ENCODE peak calls at places on chromosomes 5 and 9, in eight cellular contexts. One of them, this sample, is unnamed.

GRCh38 chr9:27499481-27499880 is 24.6 kb upstream of the IFNK start:
- DNase-seq in A549: peak; percentile 11
- DNase-seq in glutamatergic neuron: no peak
- DNase-seq in AG09309: no peak
- DNase-seq in HCT116: no peak
- DNase-seq in adrenal gland: no peak
- DNase-seq in left lung: no peak
- DNase-seq in activated B cell treated with CpG ODN at 0.5 μM for 24 hours: no peak
- DNase-seq in this sample: no peak

GRCh38 chr5:157252741-157253465 is 13.0 kb upstream of the CYFIP2 start:
- DNase-seq in A549: no peak
- DNase-seq in glutamatergic neuron: no peak
- DNase-seq in AG09309: peak; percentile 10
- DNase-seq in adrenal gland: no peak
- DNase-seq in activated B cell treated with CpG ODN at 0.5 μM for 24 hours: no peak
- DNase-seq in HCT116: no peak
- DNase-seq in left lung: no peak
- DNase-seq in this sample: no peak

GRCh38 chr5:19734706-19735240 is 253.2 kb downstream of the CDH18 start:
- DNase-seq in A549: no peak
- DNase-seq in left lung: no peak
- DNase-seq in glutamatergic neuron: no peak
- DNase-seq in activated B cell treated with CpG ODN at 0.5 μM for 24 hours: no peak
- DNase-seq in adrenal gland: no peak
- DNase-seq in AG09309: no peak
- DNase-seq in HCT116: no peak
- DNase-seq in this sample: no peak

GRCh38 chr5:56349461-56349860 is 116.3 kb upstream of the ANKRD55 start:
- DNase-seq in adrenal gland: no peak
- DNase-seq in AG09309: no peak
- DNase-seq in glutamatergic neuron: no peak
- DNase-seq in A549: no peak
- DNase-seq in HCT116: no peak
- DNase-seq in left lung: no peak
- DNase-seq in activated B cell treated with CpG ODN at 0.5 μM for 24 hours: no peak
- DNase-seq in this sample: no peak

GRCh38 chr9:132087438-132088030 is 7.9 kb upstream of the MED27 start:
- DNase-seq in left lung: no peak
- DNase-seq in glutamatergic neuron: no peak
- DNase-seq in HCT116: no peak
- DNase-seq in adrenal gland: no peak
- DNase-seq in activated B cell treated with CpG ODN at 0.5 μM for 24 hours: no peak
- DNase-seq in A549: no peak
- DNase-seq in AG09309: no peak
- DNase-seq in this sample: no peak

GRCh38 chr5:122846051-122846567 is 696 bp downstream of the SNX24 start:
- DNase-seq in A549: peak; percentile 39
- DNase-seq in left lung: no peak
- DNase-seq in glutamatergic neuron: no peak
- DNase-seq in HCT116: no peak
- DNase-seq in AG09309: no peak
- DNase-seq in adrenal gland: no peak
- DNase-seq in activated B cell treated with CpG ODN at 0.5 μM for 24 hours: no peak
- DNase-seq in this sample: no peak

GRCh38 chr5:150576449-150576949 is 64.0 kb upstream of the SYNPO start:
- DNase-seq in A549: no peak
- DNase-seq in AG09309: no peak
- DNase-seq in HCT116: no peak
- DNase-seq in adrenal gland: no peak
- DNase-seq in glutamatergic neuron: no peak
- DNase-seq in activated B cell treated with CpG ODN at 0.5 μM for 24 hours: no peak
- DNase-seq in left lung: no peak
- DNase-seq in this sample: no peak

GRCh38 chr5:130237721-130238120 is 333.5 kb downstream of the CHSY3 start:
- DNase-seq in A549: no peak
- DNase-seq in AG09309: no peak
- DNase-seq in activated B cell treated with CpG ODN at 0.5 μM for 24 hours: no peak
- DNase-seq in glutamatergic neuron: no peak
- DNase-seq in left lung: no peak
- DNase-seq in HCT116: no peak
- DNase-seq in adrenal gland: no peak
- DNase-seq in this sample: no peak

GRCh38 chr5:95471447-95471846 is 80.3 kb downstream of the FAM81B start:
- DNase-seq in HCT116: no peak
- DNase-seq in A549: no peak
- DNase-seq in adrenal gland: no peak
- DNase-seq in AG09309: no peak
- DNase-seq in activated B cell treated with CpG ODN at 0.5 μM for 24 hours: no peak
- DNase-seq in glutamatergic neuron: no peak
- DNase-seq in left lung: peak; percentile 16
- DNase-seq in this sample: no peak

DNA sequence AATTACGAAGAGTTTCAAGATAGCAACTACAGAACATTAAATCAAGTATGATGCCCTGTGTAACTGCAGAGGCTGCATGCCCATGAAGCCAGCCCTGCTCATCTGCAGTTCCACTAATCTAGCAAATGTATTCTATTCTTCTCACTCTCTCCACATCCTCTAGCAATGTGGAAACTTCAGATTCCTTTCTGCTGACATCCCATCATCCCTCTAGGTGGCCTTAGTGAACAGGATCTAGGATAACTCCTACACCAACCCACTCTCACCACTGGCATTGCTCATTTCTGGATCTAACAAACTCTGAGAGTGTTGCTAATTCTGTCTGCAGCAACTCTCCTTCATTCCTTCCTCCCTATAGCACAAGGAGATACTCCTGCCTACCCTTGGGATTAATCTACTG is 80.8 kb downstream of the FAM81B start:
- DNase-seq in A549: no peak
- DNase-seq in adrenal gland: no peak
- DNase-seq in AG09309: peak; percentile 21
- DNase-seq in HCT116: no peak
- DNase-seq in activated B cell treated with CpG ODN at 0.5 μM for 24 hours: no peak
- DNase-seq in glutamatergic neuron: no peak
- DNase-seq in left lung: no peak
- DNase-seq in this sample: no peak
- TF ChIP-seq CTCF in A549: no peak
- TF ChIP-seq CTCF in adrenal gland: no peak
- TF ChIP-seq CTCF in AG09309: peak; percentile 17
- TF ChIP-seq CTCF in HCT116: no peak
- TF ChIP-seq CTCF in activated B cell treated with CpG ODN at 0.5 μM for 24 hours: no peak
- TF ChIP-seq CTCF in glutamatergic neuron: no peak
- TF ChIP-seq CTCF in left lung: no peak
- TF ChIP-seq CTCF in this sample: no peak

GRCh38 chr9:96230002-96230401 is 72.0 kb downstream of the HSD17B3 start:
- DNase-seq in A549: no peak
- DNase-seq in adrenal gland: no peak
- DNase-seq in glutamatergic neuron: no peak
- DNase-seq in AG09309: no peak
- DNase-seq in left lung: no peak
- DNase-seq in activated B cell treated with CpG ODN at 0.5 μM for 24 hours: no peak
- DNase-seq in HCT116: no peak
- DNase-seq in this sample: no peak
- TF ChIP-seq CTCF in A549: no peak
- TF ChIP-seq CTCF in adrenal gland: no peak
- TF ChIP-seq CTCF in glutamatergic neuron: no peak
- TF ChIP-seq CTCF in AG09309: no peak
- TF ChIP-seq CTCF in left lung: no peak
- TF ChIP-seq CTCF in activated B cell treated with CpG ODN at 0.5 μM for 24 hours: no peak
- TF ChIP-seq CTCF in HCT116: peak; percentile 28
- TF ChIP-seq CTCF in this sample: no peak

GRCh38 chr5:6712136-6712581 is 1.1 kb upstream of the TENT4A start:
- DNase-seq in left lung: peak; percentile 88
- DNase-seq in activated B cell treated with CpG ODN at 0.5 μM for 24 hours: peak; percentile 55
- DNase-seq in glutamatergic neuron: peak; percentile 61
- DNase-seq in adrenal gland: peak; percentile 63
- DNase-seq in HCT116: no peak
- DNase-seq in AG09309: no peak
- DNase-seq in A549: peak; percentile 49
- DNase-seq in this sample: no peak
- TF ChIP-seq CTCF in left lung: no peak
- TF ChIP-seq CTCF in activated B cell treated with CpG ODN at 0.5 μM for 24 hours: no peak
- TF ChIP-seq CTCF in glutamatergic neuron: no peak
- TF ChIP-seq CTCF in adrenal gland: no peak
- TF ChIP-seq CTCF in HCT116: peak; percentile 27
- TF ChIP-seq CTCF in AG09309: peak; percentile 8
- TF ChIP-seq CTCF in A549: no peak
- TF ChIP-seq CTCF in this sample: no peak

GRCh38 chr9:119859128-119859527 is 489.9 kb upstream of the BRINP1 start:
- DNase-seq in AG09309: no peak
- DNase-seq in glutamatergic neuron: no peak
- DNase-seq in activated B cell treated with CpG ODN at 0.5 μM for 24 hours: no peak
- DNase-seq in left lung: no peak
- DNase-seq in adrenal gland: no peak
- DNase-seq in A549: no peak
- DNase-seq in HCT116: no peak
- DNase-seq in this sample: no peak

DNA sequence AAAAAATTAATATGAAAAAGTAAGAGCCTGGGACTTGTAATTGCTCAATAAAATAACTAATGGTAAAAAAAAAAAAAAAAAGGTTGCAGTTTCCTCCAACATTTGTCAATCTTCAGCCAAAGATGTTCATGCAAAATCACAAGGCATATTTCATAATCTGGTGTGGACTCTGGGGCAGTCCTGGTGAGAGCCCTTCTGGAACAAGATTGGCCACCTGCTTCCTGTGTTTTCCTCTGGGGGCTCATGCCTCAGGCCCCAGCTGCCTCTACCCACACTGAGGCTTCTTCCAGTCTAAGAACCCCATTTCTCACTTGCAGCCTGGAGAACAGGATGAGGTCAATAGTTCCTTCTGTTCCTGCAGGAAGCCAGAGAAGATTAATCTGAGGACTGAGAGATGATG is 492.6 kb upstream of the BRINP1 start:
- DNase-seq in activated B cell treated with CpG ODN at 0.5 μM for 24 hours: no peak
- DNase-seq in HCT116: no peak
- DNase-seq in adrenal gland: peak; percentile 19
- DNase-seq in left lung: no peak
- DNase-seq in glutamatergic neuron: no peak
- DNase-seq in A549: no peak
- DNase-seq in AG09309: no peak
- DNase-seq in this sample: no peak
- TF ChIP-seq CTCF in activated B cell treated with CpG ODN at 0.5 μM for 24 hours: no peak
- TF ChIP-seq CTCF in HCT116: no peak
- TF ChIP-seq CTCF in adrenal gland: no peak
- TF ChIP-seq CTCF in left lung: no peak
- TF ChIP-seq CTCF in glutamatergic neuron: no peak
- TF ChIP-seq CTCF in A549: no peak
- TF ChIP-seq CTCF in AG09309: no peak
- TF ChIP-seq CTCF in this sample: no peak

GRCh38 chr5:132800545-132800944 is 12.6 kb upstream of the SOWAHA start:
- DNase-seq in glutamatergic neuron: no peak
- DNase-seq in activated B cell treated with CpG ODN at 0.5 μM for 24 hours: no peak
- DNase-seq in A549: no peak
- DNase-seq in left lung: no peak
- DNase-seq in HCT116: no peak
- DNase-seq in AG09309: no peak
- DNase-seq in adrenal gland: no peak
- DNase-seq in this sample: no peak
- TF ChIP-seq CTCF in glutamatergic neuron: no peak
- TF ChIP-seq CTCF in activated B cell treated with CpG ODN at 0.5 μM for 24 hours: no peak
- TF ChIP-seq CTCF in A549: no peak
- TF ChIP-seq CTCF in left lung: no peak
- TF ChIP-seq CTCF in HCT116: no peak
- TF ChIP-seq CTCF in AG09309: no peak
- TF ChIP-seq CTCF in adrenal gland: no peak
- TF ChIP-seq CTCF in this sample: no peak

GRCh38 chr5:142716963-142717362 is 31.1 kb upstream of the FGF1 start:
- DNase-seq in glutamatergic neuron: peak; percentile 70
- DNase-seq in activated B cell treated with CpG ODN at 0.5 μM for 24 hours: no peak
- DNase-seq in left lung: no peak
- DNase-seq in A549: peak; percentile 46
- DNase-seq in AG09309: no peak
- DNase-seq in HCT116: peak; percentile 47
- DNase-seq in adrenal gland: peak; percentile 42
- DNase-seq in this sample: no peak
- TF ChIP-seq CTCF in glutamatergic neuron: no peak
- TF ChIP-seq CTCF in activated B cell treated with CpG ODN at 0.5 μM for 24 hours: no peak
- TF ChIP-seq CTCF in left lung: no peak
- TF ChIP-seq CTCF in A549: no peak
- TF ChIP-seq CTCF in AG09309: peak; percentile 76
- TF ChIP-seq CTCF in HCT116: peak; percentile 65
- TF ChIP-seq CTCF in adrenal gland: peak; percentile 20
- TF ChIP-seq CTCF in this sample: peak; percentile 9

DNA sequence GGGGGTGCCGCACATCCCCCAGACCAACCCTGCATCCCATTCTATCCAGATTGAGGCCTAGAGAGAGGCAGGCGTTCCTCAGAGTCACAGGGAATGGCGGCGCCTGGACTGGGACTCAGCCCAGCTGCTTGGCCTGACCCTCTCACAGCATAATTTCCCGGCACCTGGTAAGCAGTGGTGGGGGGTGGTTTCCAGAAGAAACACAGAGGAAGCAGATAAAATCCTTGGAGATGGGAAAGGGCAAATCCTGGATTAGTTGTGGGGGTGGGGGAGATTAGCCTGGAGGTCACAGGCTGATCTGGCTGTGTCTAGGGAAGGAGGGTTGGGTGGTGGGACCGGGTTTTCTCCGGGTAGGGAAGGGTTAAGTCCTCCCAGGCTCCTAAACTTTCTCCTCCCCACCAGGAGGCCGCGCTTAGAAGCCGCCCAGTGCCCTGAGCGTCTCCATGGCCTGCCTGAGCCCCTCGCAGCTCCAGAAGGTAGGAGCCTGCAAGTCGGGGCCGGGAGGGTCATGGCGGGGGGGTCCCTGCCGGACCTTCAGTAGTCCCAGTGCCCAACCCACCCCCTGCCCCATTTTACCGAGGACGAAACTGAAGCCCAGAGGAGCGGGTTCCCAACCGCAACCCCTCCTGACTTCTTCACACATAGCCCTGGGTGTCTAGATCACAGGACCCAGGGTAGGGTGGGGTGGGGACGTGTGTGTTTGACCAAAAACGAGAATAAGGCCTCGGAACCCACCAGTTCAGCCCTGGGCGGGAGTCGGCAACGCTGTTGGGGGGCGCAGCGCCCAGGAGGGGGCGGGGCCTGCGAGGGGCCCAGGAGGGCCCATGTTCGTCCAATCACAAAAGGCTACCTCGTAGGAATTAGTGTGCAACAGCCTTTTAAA is 1.3 kb downstream of the PHYHD1 start:
- DNase-seq in glutamatergic neuron: peak; percentile 62
- DNase-seq in left lung: peak; percentile 80
- DNase-seq in A549: no peak
- DNase-seq in adrenal gland: peak; percentile 75
- DNase-seq in HCT116: no peak
- DNase-seq in AG09309: no peak
- DNase-seq in activated B cell treated with CpG ODN at 0.5 μM for 24 hours: no peak
- DNase-seq in this sample: no peak
- TF ChIP-seq CTCF in glutamatergic neuron: no peak
- TF ChIP-seq CTCF in left lung: no peak
- TF ChIP-seq CTCF in A549: no peak
- TF ChIP-seq CTCF in adrenal gland: no peak
- TF ChIP-seq CTCF in HCT116: no peak
- TF ChIP-seq CTCF in AG09309: no peak
- TF ChIP-seq CTCF in activated B cell treated with CpG ODN at 0.5 μM for 24 hours: no peak
- TF ChIP-seq CTCF in this sample: no peak

DNA sequence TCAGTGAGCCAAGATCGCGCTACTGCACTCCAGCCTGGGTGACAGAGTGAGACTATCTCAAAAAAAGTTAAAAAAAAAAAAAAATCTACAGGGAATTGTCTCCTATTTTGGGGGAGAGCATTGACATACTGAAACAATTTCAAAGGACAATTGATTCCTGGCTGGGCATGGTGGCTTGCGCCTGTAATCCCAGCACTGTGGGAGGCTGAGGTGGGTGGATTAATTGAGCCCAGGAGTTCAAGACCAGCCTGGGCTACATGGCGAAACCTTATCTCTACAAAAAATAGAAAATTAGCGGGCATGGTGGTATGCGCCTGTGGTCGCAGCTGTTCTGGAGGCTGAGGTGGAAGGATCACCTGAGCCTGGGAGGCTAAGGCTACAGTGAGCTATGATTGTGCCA is 30.6 kb downstream of the GPR107 start:
- DNase-seq in HCT116: no peak
- DNase-seq in left lung: no peak
- DNase-seq in adrenal gland: no peak
- DNase-seq in activated B cell treated with CpG ODN at 0.5 μM for 24 hours: no peak
- DNase-seq in AG09309: no peak
- DNase-seq in glutamatergic neuron: no peak
- DNase-seq in A549: no peak
- DNase-seq in this sample: no peak
- TF ChIP-seq CTCF in HCT116: no peak
- TF ChIP-seq CTCF in left lung: no peak
- TF ChIP-seq CTCF in adrenal gland: no peak
- TF ChIP-seq CTCF in activated B cell treated with CpG ODN at 0.5 μM for 24 hours: no peak
- TF ChIP-seq CTCF in AG09309: no peak
- TF ChIP-seq CTCF in glutamatergic neuron: no peak
- TF ChIP-seq CTCF in A549: no peak
- TF ChIP-seq CTCF in this sample: no peak

This sample was measured in mesothelial cell of epicardium.